ENCODE peak calls at places on chromosome 1, in six cellular contexts. I is PC-3; W is CD4-positive, CD25-positive, alpha-beta regulatory T cell; G is heart left ventricle; T is HAP-1; F is uterus. J is an unnamed sample. For H3K4me1 and H3K27me3, the result is how much of the 10 kb centered on the place peaks cover.

GRCh38 chr1:58883037-58883887 is 99.4 kb upstream of the JUN start:
- DNase-seq in I (peak), W (no peak), G (peak), T (no peak), F (peak), J (peak)

GRCh38 chr1:117645343-117645742 is 39.5 kb downstream of the TENT5C start:
- DNase-seq in I (no peak), W (no peak), G (no peak), T (no peak), F (no peak), J (no peak)

GRCh38 chr1:19405761-19406481 is 79.4 kb downstream of the CAPZB start:
- DNase-seq in I (no peak), W (no peak), G (no peak), T (peak), F (peak), J (no peak)

GRCh38 chr1:213124590-213124989 is 73.5 kb downstream of the RPS6KC1 start:
- DNase-seq in I (no peak), W (no peak), G (no peak), T (no peak), F (no peak), J (no peak)

GRCh38 chr1:230185076-230186001 is 118.3 kb downstream of the GALNT2 start:
- DNase-seq in I (peak), W (no peak), G (no peak), T (no peak), F (no peak), J (no peak)

GRCh38 chr1:243539636-243540035 is 283.8 kb downstream of the SDCCAG8 start:
- DNase-seq in I (no peak), W (no peak), G (no peak), T (no peak), F (no peak), J (no peak)

GRCh38 chr1:169099561-169099960 is 6.9 kb upstream of the ATP1B1 start:
- DNase-seq in I (peak), W (no peak), G (no peak), T (no peak), F (no peak), J (no peak)

GRCh38 chr1:229579101-229579651 is 20.7 kb upstream of the ABCB10 start:
- DNase-seq in I (peak), W (no peak), G (peak), T (no peak), F (peak), J (no peak)

GRCh38 chr1:41599912-41600311 is 115.4 kb upstream of the EDN2 start:
- DNase-seq in I (peak), W (no peak), G (no peak), T (no peak), F (no peak), J (no peak)

GRCh38 chr1:246978281-246978680 is 29.6 kb downstream of the ZNF695 start:
- DNase-seq in I (no peak), W (no peak), G (no peak), T (no peak), F (no peak), J (no peak)

GRCh38 chr1:88661951-88662664 is 22.0 kb upstream of the PKN2 start:
- DNase-seq in I (no peak), W (no peak), G (no peak), T (no peak), F (no peak), J (no peak)

GRCh38 chr1:5621692-5622091 is 370.5 kb downstream of the NPHP4 start:
- DNase-seq in I (no peak), W (no peak), G (no peak), T (no peak), F (no peak), J (no peak)

GRCh38 chr1:41381691-41382530 is 20.7 kb downstream of the FOXO6 start:
- DNase-seq in I (peak), W (no peak), G (peak), T (no peak), F (peak), J (no peak)

GRCh38 chr1:181930187-181930586 is 131.3 kb downstream of the ZNF648 start:
- DNase-seq in I (no peak), W (no peak), G (no peak), T (no peak), F (no peak), J (no peak)

GRCh38 chr1:220876511-220877347 is 2.5 kb upstream of the HLX start:
- DNase-seq in I (no peak), W (no peak), G (peak), T (no peak), F (no peak), J (no peak)

GRCh38 chr1:163163861-163164582 is 38.7 kb downstream of the RGS5 start:
- DNase-seq in I (peak), W (no peak), G (no peak), T (no peak), F (no peak), J (no peak)

GRCh38 chr1:150192012-150192411 is 42.3 kb downstream of the PLEKHO1 start:
- DNase-seq in I (peak), W (no peak), G (no peak), T (no peak), F (no peak), J (no peak)

GRCh38 chr1:155513300-155513926 is 49.2 kb downstream of the ASH1L start:
- DNase-seq in I (peak), W (no peak), G (no peak), T (no peak), F (no peak), J (no peak)

GRCh38 chr1:200162258-200162657 is 134.7 kb downstream of the NR5A2 start:
- DNase-seq in I (no peak), W (no peak), G (no peak), T (no peak), F (no peak), J (no peak)

GRCh38 chr1:85544689-85545203 is 35.8 kb upstream of the CCN1 start:
- DNase-seq in I (peak), W (no peak), G (no peak), T (no peak), F (no peak), J (peak)

GRCh38 chr1:168437821-168438220 is 106.0 kb downstream of the XCL2 start:
- DNase-seq in I (no peak), W (no peak), G (no peak), T (no peak), F (no peak), J (no peak)

GRCh38 chr1:7223334-7224080 is 438.3 kb downstream of the CAMTA1 start:
- DNase-seq in I (peak), W (no peak), G (no peak), T (no peak), F (no peak), J (no peak)

DNA sequence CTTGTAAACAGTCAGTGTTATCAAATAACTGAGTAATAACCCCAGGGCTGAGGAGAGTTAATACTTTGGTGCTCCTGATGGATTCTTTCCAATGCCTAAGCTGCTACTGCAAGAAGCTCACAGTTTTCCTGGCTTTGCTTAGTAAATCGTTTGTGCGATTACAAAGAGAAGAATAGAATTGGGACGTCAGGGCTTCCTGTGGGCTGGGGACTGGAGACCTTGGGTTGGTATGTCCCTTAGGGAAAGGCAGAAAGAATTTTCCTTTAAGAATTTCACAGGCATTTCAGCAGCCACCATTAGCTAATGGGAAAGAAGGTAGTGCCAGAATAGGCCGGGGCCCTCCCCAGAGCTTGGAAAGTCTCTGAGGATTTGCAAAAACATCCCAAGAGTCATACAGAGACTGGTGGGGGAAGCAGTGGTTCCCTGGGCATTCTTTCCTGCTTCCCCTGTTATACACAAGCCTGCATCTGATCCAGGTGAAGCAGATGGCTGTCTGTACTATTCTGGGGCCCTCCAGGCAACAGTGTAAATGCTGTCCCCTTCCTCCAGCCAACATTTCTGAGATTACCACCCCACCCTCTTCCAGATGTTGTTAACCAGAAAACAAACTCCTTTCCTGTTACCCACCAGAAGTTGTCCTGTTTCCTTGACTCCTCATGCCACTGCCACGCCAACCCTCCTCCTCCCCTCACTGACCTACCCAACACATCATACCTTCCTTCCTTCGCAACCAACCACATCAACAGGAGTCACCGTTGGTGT is 40.2 kb downstream of the PLXNA2 start:
- DNase-seq in I (no peak), W (no peak), G (no peak), T (no peak), F (no peak), J (no peak)
- H3K4me1 ChIP-seq in I (under half), W (under half), G (under half), T (under half), F (under half), J (under half)

DNA sequence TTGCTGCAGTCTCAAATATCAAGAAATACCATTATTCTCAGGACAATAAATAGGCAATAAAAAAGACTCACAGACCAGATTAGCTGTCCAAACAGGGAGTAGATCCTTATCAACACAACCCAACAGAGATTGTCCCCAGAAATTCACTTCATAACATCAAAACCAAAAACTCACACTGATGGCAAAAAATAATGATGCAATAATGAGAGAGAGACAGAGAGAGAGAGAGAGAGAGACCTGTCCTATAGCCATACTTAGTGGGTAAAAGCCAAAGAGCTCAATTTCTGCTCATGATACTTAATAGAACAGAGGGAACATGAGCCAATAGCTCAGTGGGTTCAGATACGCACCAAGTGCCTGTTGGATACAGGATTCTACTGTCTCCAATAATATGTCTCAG is 244.5 kb downstream of the FAM72C start:
- DNase-seq in I (no peak), W (no peak), G (no peak), T (no peak), F (no peak), J (no peak)
- H3K27me3 ChIP-seq in I (under half), W (under half), G (under half), T (under half), F (under half), J (under half)

GRCh38 chr1:156579472-156579871 is at the start of gene TTC24:
- DNase-seq in I (no peak), W (no peak), G (no peak), T (no peak), F (no peak), J (no peak)
- H3K4me1 ChIP-seq in I (under half), W (under half), G (under half), T (under half), F (under half), J (under half)

GRCh38 chr1:3391711-3392110 is 62.8 kb upstream of the ARHGEF16 start:
- DNase-seq in I (no peak), W (no peak), G (no peak), T (no peak), F (no peak), J (no peak)
- H3K27me3 ChIP-seq in I (half or more), W (under half), G (under half), T (under half), F (half or more), J (under half)

GRCh38 chr1:25624155-25624554 is 7.6 kb downstream of the MAN1C1 start:
- DNase-seq in I (no peak), W (peak), G (no peak), T (no peak), F (no peak), J (no peak)
- H3K4me1 ChIP-seq in I (under half), W (under half), G (under half), T (under half), F (under half), J (under half)

GRCh38 chr1:18064564-18064963 is 43.0 kb upstream of the IGSF21 start:
- DNase-seq in I (no peak), W (no peak), G (no peak), T (no peak), F (no peak), J (no peak)
- H3K27me3 ChIP-seq in I (under half), W (under half), G (under half), T (under half), F (under half), J (under half)

DNA sequence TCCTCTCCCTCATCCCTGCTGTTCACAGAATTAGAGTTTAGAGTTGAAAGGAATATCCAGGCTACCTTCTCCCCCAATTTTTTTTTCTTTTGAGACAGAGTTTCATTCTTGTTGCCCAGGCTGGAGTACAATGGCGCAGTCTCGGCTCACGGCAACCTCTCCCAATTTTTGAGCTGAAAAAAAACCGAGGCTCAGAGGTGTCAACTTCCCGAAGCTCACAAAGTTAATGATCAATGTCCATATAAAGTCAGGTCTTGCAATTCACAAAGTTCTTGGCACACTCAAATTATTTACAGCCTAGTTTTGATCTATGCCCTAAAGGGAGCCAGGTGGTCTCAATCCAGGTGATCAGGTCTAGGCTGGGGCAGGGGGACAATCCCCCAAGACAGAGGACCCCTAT is 797 bp upstream of the LEFTY1 start:
- DNase-seq in I (no peak), W (no peak), G (no peak), T (no peak), F (no peak), J (no peak)
- H3K4me1 ChIP-seq in I (half or more), W (under half), G (under half), T (under half), F (under half), J (under half)

GRCh38 chr1:158155673-158156072 is 25.0 kb upstream of the CD1D start:
- DNase-seq in I (no peak), W (no peak), G (no peak), T (no peak), F (no peak), J (no peak)

GRCh38 chr1:158163000-158163947 is 17.4 kb upstream of the CD1D start:
- DNase-seq in I (no peak), W (no peak), G (no peak), T (no peak), F (no peak), J (no peak)

GRCh38 chr1:158161458-158161857 is 19.2 kb upstream of the CD1D start:
- DNase-seq in I (no peak), W (no peak), G (no peak), T (no peak), F (no peak), J (no peak)
- H3K27me3 ChIP-seq in I (half or more), W (under half), G (under half), T (under half), F (under half), J (under half)

DNA sequence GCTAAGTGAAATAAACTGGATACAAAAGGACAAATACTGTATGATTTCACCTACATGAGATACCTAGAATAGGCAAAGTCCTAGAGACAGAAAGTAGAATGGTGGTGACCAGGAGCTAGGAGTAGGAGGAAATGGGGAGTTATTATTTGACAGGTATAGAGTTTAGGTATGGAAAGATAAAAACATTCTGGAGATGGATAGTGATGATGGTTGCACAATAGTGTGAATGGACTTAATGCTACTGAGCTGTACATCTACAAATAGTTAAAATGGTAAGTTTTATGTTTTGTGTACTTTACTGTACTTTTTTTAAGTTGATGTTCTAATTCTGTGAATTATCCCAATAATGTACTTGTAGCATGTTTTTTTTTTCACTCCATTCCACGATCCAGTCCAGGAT is 59.5 kb upstream of the RALGPS2 start:
- DNase-seq in I (no peak), W (no peak), G (no peak), T (no peak), F (no peak), J (no peak)
- H3K4me1 ChIP-seq in I (under half), W (under half), G (under half), T (under half), F (under half), J (under half)